ENCODE peak calls at places on chromosomes 6 and 20, in five cellular contexts. P is prostate gland, O is HCT116, H is vagina, X is upper lobe of left lung. Y is an unnamed sample. For H3K9me3, the result is how much of the 10 kb centered on the place peaks cover.

GRCh38 chr6:74534485-74535211 is 671.2 kb downstream of the COL12A1 start:
- DNase-seq in P (no peak), O (peak), H (no peak), X (no peak), Y (no peak)

GRCh38 chr6:33599413-33599911 is 19.4 kb upstream of the BAK1 start:
- DNase-seq in P (no peak), O (no peak), H (no peak), X (no peak), Y (no peak)

GRCh38 chr20:931401-931800 is 15.3 kb upstream of the ANGPT4 start:
- DNase-seq in P (no peak), O (peak), H (no peak), X (no peak), Y (no peak)

GRCh38 chr6:1322725-1323219 is 10.9 kb downstream of the FOXQ1 start:
- DNase-seq in P (no peak), O (no peak), H (no peak), X (no peak), Y (no peak)

GRCh38 chr6:137975058-137975940 is 108.2 kb downstream of the TNFAIP3 start:
- DNase-seq in P (no peak), O (peak), H (no peak), X (no peak), Y (no peak)

GRCh38 chr6:112663705-112664104 is 316.6 kb downstream of the RFPL4B start:
- DNase-seq in P (no peak), O (no peak), H (no peak), X (no peak), Y (no peak)

GRCh38 chr6:114342826-114343781 is at the start of gene HS3ST5:
- DNase-seq in P (no peak), O (peak), H (no peak), X (peak), Y (peak)

GRCh38 chr20:17062712-17063111 is 164.1 kb upstream of the PCSK2 start:
- DNase-seq in P (no peak), O (no peak), H (no peak), X (no peak), Y (no peak)

GRCh38 chr6:38673397-38674165 is 29.4 kb downstream of the GLO1 start:
- DNase-seq in P (no peak), O (no peak), H (no peak), X (no peak), Y (no peak)

GRCh38 chr20:53751394-53752368 is 158.0 kb upstream of the ZNF217 start:
- DNase-seq in P (no peak), O (no peak), H (no peak), X (no peak), Y (no peak)

GRCh38 chr6:31103136-31103535 is 9.2 kb downstream of the C6orf15 start:
- DNase-seq in P (no peak), O (no peak), H (no peak), X (no peak), Y (no peak)

GRCh38 chr20:22833851-22834250 is 201.3 kb upstream of the SSTR4 start:
- DNase-seq in P (no peak), O (no peak), H (peak), X (no peak), Y (no peak)

GRCh38 chr20:62064788-62065668 is 653 bp downstream of the TAF4 start:
- DNase-seq in P (no peak), O (no peak), H (no peak), X (peak), Y (peak)

GRCh38 chr6:77034161-77034560 is 429.1 kb downstream of the HTR1B start:
- DNase-seq in P (no peak), O (no peak), H (no peak), X (no peak), Y (no peak)

GRCh38 chr6:168132531-168133184 is 53.6 kb upstream of the FRMD1 start:
- DNase-seq in P (peak), O (no peak), H (peak), X (peak), Y (no peak)

DNA sequence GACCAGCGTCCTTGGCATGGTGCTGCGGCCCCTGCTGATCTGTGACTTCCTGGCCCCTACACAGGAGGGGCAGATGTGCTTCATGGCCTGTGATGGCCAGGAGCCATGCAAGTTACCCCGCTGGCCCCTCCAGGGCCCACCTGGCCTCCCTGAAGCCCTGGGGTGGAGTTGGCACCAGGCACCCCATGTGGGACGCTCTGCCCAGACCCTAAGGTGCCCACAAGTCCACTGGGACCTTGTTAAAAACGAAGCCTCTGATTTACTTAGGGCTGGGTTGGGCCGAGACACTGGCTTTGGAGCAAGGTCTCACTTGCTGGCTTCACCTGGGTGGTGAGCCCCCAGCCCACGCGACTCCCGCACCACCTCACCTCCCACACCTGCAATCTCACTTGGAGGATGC is 139.0 kb downstream of the PHACTR3 start:
- DNase-seq in P (no peak), O (no peak), H (no peak), X (peak), Y (no peak)
- H3K9me3 ChIP-seq in P (under half), O (under half), H (under half), X (under half), Y (under half)

GRCh38 chr6:166752097-166752496 is 125.0 kb upstream of the RPS6KA2 start:
- DNase-seq in P (no peak), O (no peak), H (no peak), X (no peak), Y (no peak)

GRCh38 chr6:166750125-166750793 is 123.2 kb upstream of the RPS6KA2 start:
- DNase-seq in P (no peak), O (no peak), H (no peak), X (no peak), Y (no peak)

GRCh38 chr6:166752928-166753721 is 126.1 kb upstream of the RPS6KA2 start:
- DNase-seq in P (no peak), O (no peak), H (no peak), X (no peak), Y (no peak)

GRCh38 chr6:166749666-166750065 is 122.6 kb upstream of the RPS6KA2 start:
- DNase-seq in P (no peak), O (no peak), H (no peak), X (no peak), Y (no peak)

GRCh38 chr6:166751051-166751595 is 124.1 kb upstream of the RPS6KA2 start:
- DNase-seq in P (no peak), O (no peak), H (no peak), X (no peak), Y (peak)
- TF ChIP-seq POLR2AphosphoS5 in P (no peak), O (no peak), H (no peak), X (no peak), Y (peak)

DNA sequence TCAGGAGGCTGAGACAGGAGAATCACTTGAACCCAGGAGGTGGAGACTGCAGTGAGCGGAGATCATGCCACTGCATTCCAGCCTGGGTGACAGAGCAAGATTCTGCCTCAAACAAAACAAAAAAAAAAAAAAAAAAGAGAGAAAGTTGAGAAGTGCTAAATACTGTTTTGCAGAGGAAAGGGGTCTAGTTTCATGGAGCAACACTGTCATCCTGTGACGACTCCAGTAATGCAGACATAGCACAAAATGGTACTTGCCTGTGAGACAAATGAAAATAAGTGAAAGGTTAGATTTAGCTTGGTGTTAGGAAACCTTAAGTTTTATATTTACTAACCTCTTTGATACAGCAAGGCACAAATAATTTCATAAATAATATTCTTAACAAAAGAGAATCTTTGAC is 29.7 kb downstream of the CEP162 start:
- DNase-seq in P (no peak), O (no peak), H (no peak), X (no peak), Y (no peak)
- TF ChIP-seq CTCF in P (no peak), O (no peak), H (no peak), X (no peak), Y (no peak)

GRCh38 chr6:160039441-160039840 is 70.6 kb downstream of the IGF2R start:
- DNase-seq in P (no peak), O (no peak), H (peak), X (no peak), Y (no peak)
- H3K9me3 ChIP-seq in P (under half), O (under half), H (under half), X (under half), Y (under half)

GRCh38 chr6:160789263-160790027 is 87.4 kb downstream of the PLG start:
- DNase-seq in P (no peak), O (no peak), H (no peak), X (no peak), Y (no peak)
- TF ChIP-seq POLR2AphosphoS5 in P (no peak), O (no peak), H (no peak), X (no peak), Y (no peak)